ENCODE peak calls at places on chromosomes 7 and 10, in ten cellular contexts. R is right lobe of liver, C is sigmoid colon, F is GM12878, B is IMR-90, Q is Peyer's patch, A is endothelial cell of umbilical vein, D is gastrocnemius medialis, X is stomach, K is HCT116. V is an unnamed sample.

GRCh38 chr7:18408461-18408860 is 87.1 kb upstream of the HDAC9 start:
- DNase-seq in R (no peak), C (no peak), F (no peak), B (peak; percentile 90), Q (no peak), A (peak; percentile 75), D (no peak), X (no peak), K (no peak), V (no peak)

GRCh38 chr7:105261689-105262088 is 127.0 kb downstream of the SRPK2 start:
- DNase-seq in R (no peak), C (no peak), F (no peak), B (peak; percentile 35), Q (no peak), A (no peak), D (peak; percentile 62), X (no peak), K (no peak), V (no peak)

GRCh38 chr7:99141756-99142726 is 1.9 kb downstream of the SMURF1 start:
- DNase-seq in R (peak; percentile 66), C (peak; percentile 81), F (no peak), B (peak; percentile 79), Q (peak; percentile 77), A (peak; percentile 56), D (peak; percentile 49), X (peak; percentile 72), K (no peak), V (peak; percentile 93)

GRCh38 chr10:59337254-59337653 is 25.1 kb downstream of the FAM13C start:
- DNase-seq in R (peak; percentile 71), C (peak; percentile 71), F (no peak), B (peak; percentile 64), Q (no peak), A (peak; percentile 9), D (peak; percentile 72), X (peak; percentile 28), K (no peak), V (no peak)

GRCh38 chr10:60914676-60915075 is 29.3 kb downstream of the RHOBTB1 start:
- DNase-seq in R (no peak), C (peak; percentile 91), F (no peak), B (peak; percentile 93), Q (peak; percentile 68), A (peak; percentile 39), D (peak; percentile 49), X (no peak), K (no peak), V (peak; percentile 93)

GRCh38 chr10:16491933-16492332 is 29.7 kb downstream of the C1QL3 start:
- DNase-seq in R (no peak), C (no peak), F (no peak), B (no peak), Q (no peak), A (no peak), D (no peak), X (no peak), K (no peak), V (no peak)

GRCh38 chr10:14074062-14074884 is 256.5 kb downstream of the FRMD4A start:
- DNase-seq in R (peak; percentile 81), C (peak; percentile 94), F (no peak), B (peak; percentile 100), Q (peak; percentile 79), A (peak; percentile 98), D (peak; percentile 84), X (peak; percentile 75), K (peak; percentile 15), V (peak; percentile 93)

GRCh38 chr10:24255907-24256306 is 47.0 kb downstream of the KIAA1217 start:
- DNase-seq in R (no peak), C (no peak), F (no peak), B (no peak), Q (no peak), A (no peak), D (peak; percentile 90), X (no peak), K (no peak), V (no peak)

GRCh38 chr7:95441042-95441823 is 6.4 kb upstream of the PON2 start:
- DNase-seq in R (no peak), C (no peak), F (no peak), B (no peak), Q (no peak), A (no peak), D (no peak), X (no peak), K (no peak), V (peak; percentile 80)

GRCh38 chr7:70417061-70417655 is 714.8 kb upstream of the GALNT17 start:
- DNase-seq in R (no peak), C (no peak), F (no peak), B (no peak), Q (no peak), A (no peak), D (peak; percentile 20), X (no peak), K (no peak), V (no peak)
- TF ChIP-seq CTCF in R (no peak), C (no peak), F (no peak), B (no peak), Q (no peak), A (no peak), D (no peak), X (no peak), K (no peak), V (no peak)

GRCh38 chr7:100865971-100866720 is 1.0 kb upstream of the TRIP6 start:
- DNase-seq in R (peak; percentile 75), C (peak; percentile 95), F (no peak), B (no peak), Q (peak; percentile 84), A (peak; percentile 67), D (peak; percentile 74), X (peak; percentile 91), K (peak; percentile 55), V (no peak)
- TF ChIP-seq POLR2A in R (no peak), C (peak; percentile 15), F (no peak), B (no peak), Q (peak; percentile 45), A (no peak), D (no peak), X (no peak), K (peak; percentile 25), V (no peak)

GRCh38 chr10:69057951-69058297 is 30.0 kb upstream of the SRGN start:
- DNase-seq in R (no peak), C (no peak), F (no peak), B (peak; percentile 50), Q (no peak), A (no peak), D (no peak), X (no peak), K (no peak), V (no peak)

GRCh38 chr10:69055241-69055640 is 32.7 kb upstream of the SRGN start:
- DNase-seq in R (no peak), C (no peak), F (no peak), B (no peak), Q (no peak), A (no peak), D (no peak), X (no peak), K (no peak), V (no peak)

GRCh38 chr10:69056536-69057260 is 31.2 kb upstream of the SRGN start:
- DNase-seq in R (no peak), C (no peak), F (no peak), B (no peak), Q (no peak), A (no peak), D (no peak), X (no peak), K (no peak), V (no peak)

GRCh38 chr10:69056129-69056528 is 31.8 kb upstream of the SRGN start:
- DNase-seq in R (no peak), C (no peak), F (no peak), B (no peak), Q (peak; percentile 58), A (no peak), D (no peak), X (no peak), K (no peak), V (no peak)

GRCh38 chr10:69057261-69057950 is 30.5 kb upstream of the SRGN start:
- DNase-seq in R (peak; percentile 61), C (no peak), F (no peak), B (no peak), Q (peak; percentile 72), A (peak; percentile 67), D (peak; percentile 28), X (peak; percentile 28), K (no peak), V (no peak)
- TF ChIP-seq CTCF in R (no peak), C (no peak), F (no peak), B (no peak), Q (no peak), A (peak; percentile 5), D (no peak), X (no peak), K (no peak), V (peak; percentile 2)

GRCh38 chr7:64904008-64904407 is 935 bp downstream of the ZNF273 start:
- DNase-seq in R (no peak), C (no peak), F (no peak), B (no peak), Q (no peak), A (no peak), D (no peak), X (no peak), K (no peak), V (no peak)

GRCh38 chr7:64905547-64905946 is 2.5 kb downstream of the ZNF273 start:
- DNase-seq in R (no peak), C (no peak), F (no peak), B (no peak), Q (no peak), A (no peak), D (no peak), X (no peak), K (no peak), V (no peak)

GRCh38 chr7:64907641-64908326 is 4.7 kb downstream of the ZNF273 start:
- DNase-seq in R (no peak), C (no peak), F (no peak), B (peak; percentile 17), Q (no peak), A (no peak), D (no peak), X (no peak), K (no peak), V (no peak)

GRCh38 chr7:64905133-64905532 is 2.1 kb downstream of the ZNF273 start:
- DNase-seq in R (no peak), C (no peak), F (no peak), B (no peak), Q (no peak), A (no peak), D (no peak), X (no peak), K (no peak), V (no peak)

DNA sequence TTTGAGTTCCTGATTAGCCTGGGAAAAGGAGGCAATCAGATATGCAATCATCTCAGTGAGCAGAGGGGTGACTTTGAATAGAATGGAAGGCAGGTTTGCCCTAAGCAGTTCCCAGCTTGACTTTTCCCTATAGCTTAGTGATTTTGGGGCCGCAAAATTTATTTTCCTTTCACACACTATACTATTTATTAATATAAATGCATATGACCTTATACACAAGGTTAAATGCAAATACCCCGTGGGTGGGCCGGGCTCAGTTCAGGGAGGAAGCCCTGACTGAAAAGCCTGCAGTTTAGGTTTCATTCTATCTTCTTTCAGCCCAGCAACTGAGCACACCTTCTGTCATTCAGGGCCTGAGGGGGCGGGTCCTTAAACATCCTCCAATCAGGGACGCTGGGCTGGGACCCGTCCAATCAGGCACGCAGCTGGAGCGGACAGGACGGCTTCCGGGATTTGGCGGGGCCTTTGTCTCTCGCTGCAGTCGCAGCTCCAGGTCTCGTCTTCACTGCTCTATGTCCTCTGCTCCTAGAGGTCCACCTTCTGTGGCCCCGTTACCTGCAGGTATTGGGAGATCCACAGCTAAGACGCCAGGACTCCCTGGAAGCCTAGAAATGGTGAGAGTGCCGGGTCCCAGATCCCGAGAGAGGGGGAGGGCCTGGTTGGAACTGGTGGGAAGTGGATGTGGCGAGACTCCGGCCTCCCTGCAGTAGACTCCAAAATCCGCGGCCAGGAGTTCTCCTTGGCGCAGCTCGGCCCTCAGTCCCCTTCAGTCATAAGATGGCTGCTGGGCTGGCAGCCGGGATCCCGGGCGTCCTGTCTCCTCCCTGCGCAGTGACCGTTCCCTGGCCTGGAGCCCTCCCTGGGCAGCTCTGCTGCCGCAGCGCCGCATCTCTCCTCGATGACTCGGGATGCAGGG is at the start of gene ZNF273:
- DNase-seq in R (peak; percentile 95), C (peak; percentile 97), F (peak; percentile 71), B (peak; percentile 84), Q (peak; percentile 98), A (peak; percentile 85), D (peak; percentile 91), X (peak; percentile 96), K (peak; percentile 80), V (peak; percentile 98)
- TF ChIP-seq POLR2A in R (peak; percentile 44), C (peak; percentile 38), F (peak; percentile 87), B (peak; percentile 70), Q (peak; percentile 38), A (peak; percentile 29), D (peak; percentile 53), X (no peak), K (peak; percentile 75), V (peak; percentile 37)

V was measured in esophagus muscularis mucosa.